ENCODE peak calls at places on chromosomes 3 and 15, in ten cellular contexts. K is colonic mucosa, A is SK-N-MC, R is coronary artery, F is heart right ventricle, V is hypothalamus, C is neural crest cell, L is DMS 273 treated with DMSO at 0.1 percent for 48 hours, T is glomerular endothelial cell, M is COR-L47. Y is an unnamed sample.

GRCh38 chr3:76021376-76021775 is 236.0 kb upstream of the ZNF717 start:
- DNase-seq in K (no peak), V (no peak), M (no peak), R (no peak), L (no peak), F (no peak), C (no peak), T (no peak), A (no peak), Y (no peak)

GRCh38 chr3:13879102-13879945 is 547 bp downstream of the WNT7A start:
- DNase-seq in T (no peak), A (no peak), R (peak), M (no peak), L (no peak), V (no peak), K (no peak), C (no peak), F (no peak), Y (no peak)

GRCh38 chr3:133914839-133915600 is 19.3 kb upstream of the RAB6B start:
- DNase-seq in R (no peak), T (no peak), F (no peak), C (no peak), K (no peak), L (no peak), A (no peak), M (no peak), V (no peak), Y (no peak)

GRCh38 chr3:50382271-50382670 is 22.9 kb upstream of the TMEM115 start:
- DNase-seq in K (no peak), T (no peak), M (no peak), A (no peak), C (no peak), R (no peak), V (no peak), L (no peak), F (no peak), Y (peak)

GRCh38 chr3:145243875-145244274 is 917.1 kb downstream of the PLOD2 start:
- DNase-seq in L (no peak), V (no peak), T (no peak), F (no peak), M (no peak), R (no peak), K (no peak), A (no peak), C (no peak), Y (no peak)

GRCh38 chr15:89017370-89018066 is 70.7 kb upstream of the ABHD2 start:
- DNase-seq in F (peak), L (no peak), A (peak), M (peak), R (peak), C (peak), K (peak), T (peak), V (peak), Y (peak)

GRCh38 chr3:17013050-17013449 is 128.3 kb downstream of the PLCL2 start:
- DNase-seq in M (no peak), T (no peak), A (no peak), V (no peak), L (no peak), K (no peak), F (no peak), R (no peak), C (no peak), Y (no peak)

GRCh38 chr3:149600619-149601018 is 57.2 kb downstream of the WWTR1 start:
- DNase-seq in V (no peak), L (peak), M (no peak), F (no peak), C (no peak), K (no peak), A (no peak), T (no peak), R (no peak), Y (no peak)

GRCh38 chr15:101537681-101538080 is 48.2 kb upstream of the PCSK6 start:
- DNase-seq in T (no peak), A (peak), C (no peak), R (no peak), M (no peak), K (peak), V (no peak), L (no peak), F (no peak), Y (no peak)

GRCh38 chr15:38440353-38441129 is 13.4 kb upstream of the FAM98B start:
- DNase-seq in K (peak), A (peak), F (no peak), V (peak), M (peak), C (peak), L (peak), R (no peak), T (peak), Y (no peak)

GRCh38 chr3:186109897-186110803 is 1.3 kb upstream of the ETV5 start:
- DNase-seq in C (peak), V (no peak), F (peak), K (peak), A (no peak), T (no peak), M (no peak), L (no peak), R (no peak), Y (peak)